ENCODE peak calls at places on chromosomes 2 and 18, in four cellular contexts. One of them, this sample, is unnamed.

GRCh38 chr2:226115102-226115831 is 684.4 kb downstream of the IRS1 start:
- DNase-seq in IMR-90: peak
- DNase-seq in mesendoderm: peak
- DNase-seq in H1: no peak
- DNase-seq in this sample: no peak

GRCh38 chr18:10401489-10401888 is 52.9 kb upstream of the APCDD1 start:
- DNase-seq in IMR-90: peak
- DNase-seq in mesendoderm: no peak
- DNase-seq in H1: no peak
- DNase-seq in this sample: no peak

GRCh38 chr2:234304945-234305344 is 191.9 kb downstream of the ARL4C start:
- DNase-seq in IMR-90: peak
- DNase-seq in mesendoderm: peak
- DNase-seq in H1: no peak
- DNase-seq in this sample: peak

GRCh38 chr2:122300758-122301157 is 545.3 kb downstream of the TSN start:
- DNase-seq in H1: no peak
- DNase-seq in IMR-90: peak
- DNase-seq in mesendoderm: peak
- DNase-seq in this sample: no peak

GRCh38 chr2:239818086-239818485 is 207.1 kb downstream of the NDUFA10 start:
- DNase-seq in mesendoderm: no peak
- DNase-seq in H1: no peak
- DNase-seq in IMR-90: no peak
- DNase-seq in this sample: peak

GRCh38 chr2:241112592-241112991 is 10.5 kb upstream of the MTERF4 start:
- DNase-seq in IMR-90: no peak
- DNase-seq in H1: no peak
- DNase-seq in mesendoderm: no peak
- DNase-seq in this sample: no peak

GRCh38 chr2:149991576-149991975 is 404.0 kb upstream of the MMADHC start:
- DNase-seq in IMR-90: peak
- DNase-seq in mesendoderm: no peak
- DNase-seq in H1: no peak
- DNase-seq in this sample: no peak

GRCh38 chr2:31031132-31031706 is 107.0 kb downstream of the GALNT14 start:
- DNase-seq in IMR-90: no peak
- DNase-seq in H1: no peak
- DNase-seq in mesendoderm: no peak
- DNase-seq in this sample: no peak

GRCh38 chr2:167294775-167295140 is 406.5 kb downstream of the XIRP2 start:
- DNase-seq in mesendoderm: no peak
- DNase-seq in H1: no peak
- DNase-seq in IMR-90: peak
- DNase-seq in this sample: no peak

GRCh38 chr2:74877781-74878433 is 44.0 kb downstream of the HK2 start:
- DNase-seq in mesendoderm: no peak
- DNase-seq in IMR-90: no peak
- DNase-seq in H1: no peak
- DNase-seq in this sample: no peak

GRCh38 chr2:72953976-72954375 is 36.7 kb downstream of the EMX1 start:
- DNase-seq in mesendoderm: no peak
- DNase-seq in IMR-90: no peak
- DNase-seq in H1: no peak
- DNase-seq in this sample: no peak

GRCh38 chr18:47838396-47838795 is 92.1 kb downstream of the SMAD2 start:
- DNase-seq in H1: no peak
- DNase-seq in mesendoderm: no peak
- DNase-seq in IMR-90: no peak
- DNase-seq in this sample: no peak

GRCh38 chr18:71001597-71001996 is 712.8 kb downstream of the SOCS6 start:
- DNase-seq in mesendoderm: no peak
- DNase-seq in IMR-90: no peak
- DNase-seq in H1: no peak
- DNase-seq in this sample: no peak

GRCh38 chr2:173874003-173874898 is 90.9 kb downstream of the SP3 start:
- DNase-seq in H1: no peak
- DNase-seq in IMR-90: no peak
- DNase-seq in mesendoderm: no peak
- DNase-seq in this sample: no peak

GRCh38 chr2:162242586-162243304 is 500 bp downstream of the FAP start:
- DNase-seq in H1: no peak
- DNase-seq in IMR-90: peak
- DNase-seq in mesendoderm: no peak
- DNase-seq in this sample: no peak

GRCh38 chr2:201932511-201932910 is 101.1 kb upstream of the FZD7 start:
- DNase-seq in H1: no peak
- DNase-seq in IMR-90: no peak
- DNase-seq in mesendoderm: peak
- DNase-seq in this sample: no peak

GRCh38 chr2:28620371-28620793 is 124.5 kb downstream of the PLB1 start:
- DNase-seq in H1: no peak
- DNase-seq in mesendoderm: no peak
- DNase-seq in IMR-90: no peak
- DNase-seq in this sample: no peak

GRCh38 chr2:73175663-73176204 is 26.6 kb upstream of the NOTO start:
- DNase-seq in IMR-90: peak
- DNase-seq in H1: peak
- DNase-seq in mesendoderm: peak
- DNase-seq in this sample: peak

GRCh38 chr2:60976875-60977561 is 40.5 kb upstream of the PEX13 start:
- DNase-seq in mesendoderm: no peak
- DNase-seq in H1: no peak
- DNase-seq in IMR-90: no peak
- DNase-seq in this sample: no peak

GRCh38 chr2:181876614-181877063 is 14.9 kb upstream of the ITPRID2 start:
- DNase-seq in IMR-90: peak
- DNase-seq in mesendoderm: no peak
- DNase-seq in H1: no peak
- DNase-seq in this sample: no peak

GRCh38 chr2:232951891-232952290 is 61.2 kb downstream of the NGEF start:
- DNase-seq in H1: no peak
- DNase-seq in mesendoderm: peak
- DNase-seq in IMR-90: no peak
- DNase-seq in this sample: no peak

GRCh38 chr2:11224887-11225286 is 69.6 kb downstream of the SLC66A3 start:
- DNase-seq in mesendoderm: peak
- DNase-seq in IMR-90: no peak
- DNase-seq in H1: no peak
- DNase-seq in this sample: no peak

GRCh38 chr18:21004721-21005120 is 106.9 kb downstream of the ROCK1 start:
- DNase-seq in mesendoderm: no peak
- DNase-seq in IMR-90: peak
- DNase-seq in H1: no peak
- DNase-seq in this sample: no peak

GRCh38 chr2:98913916-98914712 is 21.9 kb downstream of the CRACDL start:
- DNase-seq in H1: no peak
- DNase-seq in mesendoderm: no peak
- DNase-seq in IMR-90: no peak
- DNase-seq in this sample: no peak

GRCh38 chr2:241558532-241559488 is at the start of gene BOK:
- DNase-seq in H1: peak
- DNase-seq in IMR-90: peak
- DNase-seq in mesendoderm: peak
- DNase-seq in this sample: peak

GRCh38 chr2:28654286-28654980 is 97.2 kb upstream of the PPP1CB start:
- DNase-seq in H1: no peak
- DNase-seq in IMR-90: no peak
- DNase-seq in mesendoderm: no peak
- DNase-seq in this sample: no peak

GRCh38 chr2:121080013-121080772 is 204.8 kb downstream of the TFCP2L1 start:
- DNase-seq in IMR-90: peak
- DNase-seq in mesendoderm: peak
- DNase-seq in H1: peak
- DNase-seq in this sample: peak

GRCh38 chr2:39487398-39488250 is 50.5 kb upstream of the MAP4K3 start:
- DNase-seq in mesendoderm: peak
- DNase-seq in IMR-90: peak
- DNase-seq in H1: no peak
- DNase-seq in this sample: no peak

GRCh38 chr2:121776361-121776760 is 20.9 kb downstream of the TSN start:
- DNase-seq in H1: no peak
- DNase-seq in IMR-90: no peak
- DNase-seq in mesendoderm: no peak
- DNase-seq in this sample: no peak

GRCh38 chr2:218570850-218571249 is 2.2 kb downstream of the CNOT9 start:
- DNase-seq in H1: no peak
- DNase-seq in IMR-90: peak
- DNase-seq in mesendoderm: no peak
- DNase-seq in this sample: no peak

GRCh38 chr2:64797881-64798590 is 144.3 kb upstream of the SERTAD2 start:
- DNase-seq in mesendoderm: no peak
- DNase-seq in IMR-90: peak
- DNase-seq in H1: no peak
- DNase-seq in this sample: no peak

GRCh38 chr2:38653715-38654494 is 12.0 kb upstream of the GALM start:
- DNase-seq in IMR-90: peak
- DNase-seq in H1: no peak
- DNase-seq in mesendoderm: no peak
- DNase-seq in this sample: no peak

GRCh38 chr2:127910415-127910814 is 24.7 kb upstream of the AMMECR1L start:
- DNase-seq in H1: no peak
- DNase-seq in mesendoderm: no peak
- DNase-seq in IMR-90: no peak
- DNase-seq in this sample: no peak

GRCh38 chr18:10736984-10737383 is 211.2 kb downstream of the NAPG start:
- DNase-seq in IMR-90: no peak
- DNase-seq in H1: no peak
- DNase-seq in mesendoderm: peak
- DNase-seq in this sample: no peak

GRCh38 chr2:238498691-238499295 is 72.1 kb downstream of the ASB1 start:
- DNase-seq in IMR-90: no peak
- DNase-seq in H1: peak
- DNase-seq in mesendoderm: no peak
- DNase-seq in this sample: peak
- H4K5ac ChIP-seq in IMR-90: no peak
- H4K5ac ChIP-seq in H1: no peak
- H4K5ac ChIP-seq in mesendoderm: no peak
- H4K5ac ChIP-seq in this sample: no peak

DNA sequence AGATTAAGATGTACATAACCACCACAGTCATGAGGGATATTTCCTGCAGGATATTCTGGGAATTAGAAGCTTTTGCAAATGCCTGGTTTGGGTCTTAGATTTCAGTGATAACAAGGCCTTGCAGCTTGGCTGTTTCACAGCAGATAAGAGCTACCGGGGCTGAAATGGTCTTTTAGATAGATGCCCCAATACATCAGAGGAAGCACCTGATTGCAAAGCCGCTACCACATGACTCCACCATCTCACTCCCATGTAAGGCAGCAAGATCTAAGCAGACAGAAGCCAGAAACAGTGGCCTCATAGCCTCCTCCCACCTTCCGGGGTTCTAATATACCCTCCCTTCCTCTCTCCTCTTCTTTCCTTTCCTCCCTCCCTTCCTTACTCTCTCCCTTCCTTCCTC is 31.1 kb upstream of the EPG5 start:
- DNase-seq in mesendoderm: peak
- DNase-seq in IMR-90: no peak
- DNase-seq in H1: no peak
- DNase-seq in this sample: no peak
- H2BK5ac ChIP-seq in mesendoderm: no peak
- H2BK5ac ChIP-seq in IMR-90: no peak
- H2BK5ac ChIP-seq in H1: no peak
- H2BK5ac ChIP-seq in this sample: no peak

GRCh38 chr2:62216616-62217015 is 20.7 kb downstream of the B3GNT2 start:
- DNase-seq in IMR-90: peak
- DNase-seq in H1: no peak
- DNase-seq in mesendoderm: no peak
- DNase-seq in this sample: no peak

GRCh38 chr2:62217980-62218379 is 22.1 kb downstream of the B3GNT2 start:
- DNase-seq in mesendoderm: no peak
- DNase-seq in H1: no peak
- DNase-seq in IMR-90: peak
- DNase-seq in this sample: no peak

GRCh38 chr2:62215306-62216064 is 19.6 kb downstream of the B3GNT2 start:
- DNase-seq in IMR-90: peak
- DNase-seq in H1: no peak
- DNase-seq in mesendoderm: peak
- DNase-seq in this sample: no peak

GRCh38 chr2:62217421-62217820 is 21.5 kb downstream of the B3GNT2 start:
- DNase-seq in H1: no peak
- DNase-seq in IMR-90: no peak
- DNase-seq in mesendoderm: no peak
- DNase-seq in this sample: no peak

GRCh38 chr2:62216113-62216512 is 20.2 kb downstream of the B3GNT2 start:
- DNase-seq in IMR-90: no peak
- DNase-seq in H1: no peak
- DNase-seq in mesendoderm: no peak
- DNase-seq in this sample: no peak
- H2BK120ac ChIP-seq in IMR-90: no peak
- H2BK120ac ChIP-seq in H1: no peak
- H2BK120ac ChIP-seq in mesendoderm: no peak
- H2BK120ac ChIP-seq in this sample: no peak

DNA sequence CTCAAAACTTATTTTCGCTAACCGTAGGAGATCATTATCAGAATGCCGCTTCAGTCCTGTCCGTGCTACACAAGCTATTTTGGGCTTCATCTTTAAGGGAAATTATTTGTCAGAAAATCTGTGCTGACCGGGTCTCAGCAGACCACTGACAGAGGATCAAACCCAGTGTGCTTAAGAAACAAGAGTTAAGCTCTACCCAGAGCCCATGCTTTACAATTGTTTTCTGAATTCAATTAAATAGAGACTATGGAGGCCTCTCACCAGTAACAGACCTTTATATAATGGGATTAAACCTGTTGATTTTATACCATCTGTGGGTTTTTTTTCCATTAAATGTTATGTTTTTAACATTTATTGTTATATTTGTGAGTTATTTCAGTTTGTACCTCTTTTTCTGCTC is 1956.7 kb upstream of the PIK3C3 start:
- DNase-seq in IMR-90: no peak
- DNase-seq in H1: no peak
- DNase-seq in mesendoderm: no peak
- DNase-seq in this sample: no peak
- H4K5ac ChIP-seq in IMR-90: no peak
- H4K5ac ChIP-seq in H1: no peak
- H4K5ac ChIP-seq in mesendoderm: no peak
- H4K5ac ChIP-seq in this sample: no peak

GRCh38 chr18:22557160-22557941 is 139.6 kb upstream of the CTAGE1 start:
- DNase-seq in IMR-90: no peak
- DNase-seq in mesendoderm: peak
- DNase-seq in H1: no peak
- DNase-seq in this sample: no peak

GRCh38 chr18:22558945-22559385 is 141.2 kb upstream of the CTAGE1 start:
- DNase-seq in H1: no peak
- DNase-seq in IMR-90: peak
- DNase-seq in mesendoderm: peak
- DNase-seq in this sample: no peak

GRCh38 chr18:22560797-22561196 is 143.1 kb upstream of the CTAGE1 start:
- DNase-seq in H1: no peak
- DNase-seq in IMR-90: no peak
- DNase-seq in mesendoderm: no peak
- DNase-seq in this sample: no peak

GRCh38 chr18:22560283-22560627 is 142.5 kb upstream of the CTAGE1 start:
- DNase-seq in IMR-90: no peak
- DNase-seq in mesendoderm: no peak
- DNase-seq in H1: no peak
- DNase-seq in this sample: no peak

GRCh38 chr18:22559414-22560282 is 141.9 kb upstream of the CTAGE1 start:
- DNase-seq in H1: peak
- DNase-seq in mesendoderm: peak
- DNase-seq in IMR-90: peak
- DNase-seq in this sample: peak
- H2BK5ac ChIP-seq in H1: no peak
- H2BK5ac ChIP-seq in mesendoderm: no peak
- H2BK5ac ChIP-seq in IMR-90: peak
- H2BK5ac ChIP-seq in this sample: no peak